ENCODE peak calls at places on chromosomes 13 and 19, in four cellular contexts. Z, W, B and J are unnamed samples.

GRCh38 chr19:51168571-51169282 is 26.6 kb downstream of the SIGLEC7 start:
- DNase-seq in Z (no peak), W (no peak), B (no peak), J (no peak)

GRCh38 chr19:45295873-45296272 is 26.8 kb downstream of the CKM start:
- DNase-seq in Z (no peak), W (no peak), B (no peak), J (no peak)

GRCh38 chr13:94061316-94061715 is 418.2 kb downstream of the DCT start:
- DNase-seq in Z (no peak), W (no peak), B (no peak), J (peak; percentile 68)

GRCh38 chr19:53813996-53814395 is 10.1 kb downstream of the NLRP12 start:
- DNase-seq in Z (no peak), W (no peak), B (no peak), J (no peak)

GRCh38 chr13:106373989-106374572 is 161.4 kb downstream of the EFNB2 start:
- DNase-seq in Z (no peak), W (no peak), B (no peak), J (no peak)

GRCh38 chr19:50829801-50830200 is 3.6 kb downstream of the KLK15 start:
- DNase-seq in Z (no peak), W (no peak), B (no peak), J (no peak)

GRCh38 chr19:41990028-41990427 is 4.0 kb downstream of the ATP1A3 start:
- DNase-seq in Z (no peak), W (no peak), B (no peak), J (no peak)

GRCh38 chr19:17931532-17932191 is 1.2 kb upstream of the CCDC124 start:
- DNase-seq in Z (no peak), W (no peak), B (no peak), J (no peak)

GRCh38 chr13:27942972-27943371 is 23.2 kb downstream of the PDX1 start:
- DNase-seq in Z (no peak), W (no peak), B (no peak), J (no peak)

GRCh38 chr13:106145997-106146864 is 389.2 kb downstream of the EFNB2 start:
- DNase-seq in Z (no peak), W (no peak), B (no peak), J (no peak)

GRCh38 chr13:24982333-24982999 is 113.5 kb upstream of the PABPC3 start:
- DNase-seq in Z (peak; percentile 78), W (no peak), B (no peak), J (no peak)

GRCh38 chr19:2616741-2617392 is 85.6 kb downstream of the GNG7 start:
- DNase-seq in Z (no peak), W (no peak), B (no peak), J (no peak)

GRCh38 chr19:47419789-47420188 is 462 bp upstream of the MEIS3 start:
- DNase-seq in Z (no peak), W (no peak), B (no peak), J (no peak)

GRCh38 chr13:36998624-36999041 is 507 bp downstream of the ALG5 start:
- DNase-seq in Z (peak; percentile 70), W (no peak), B (peak; percentile 6), J (no peak)

GRCh38 chr13:109704771-109705628 is 81.4 kb downstream of the IRS2 start:
- DNase-seq in Z (peak; percentile 71), W (no peak), B (peak; percentile 31), J (no peak)

GRCh38 chr13:80529734-80530133 is 188.8 kb upstream of the SPRY2 start:
- DNase-seq in Z (no peak), W (no peak), B (no peak), J (no peak)

GRCh38 chr19:442085-442484 is 18.7 kb downstream of the SHC2 start:
- DNase-seq in Z (no peak), W (no peak), B (no peak), J (no peak)

GRCh38 chr13:48431431-48431830 is 18.5 kb upstream of the LPAR6 start:
- DNase-seq in Z (no peak), W (no peak), B (no peak), J (no peak)

GRCh38 chr13:107669356-107669755 is 546.0 kb downstream of the LIG4 start:
- DNase-seq in Z (no peak), W (no peak), B (no peak), J (no peak)

GRCh38 chr13:67228909-67229308 is 1.2 kb downstream of the PCDH9 start:
- DNase-seq in Z (no peak), W (no peak), B (no peak), J (no peak)

GRCh38 chr19:10418281-10419199 is 1.8 kb upstream of the PDE4A start:
- DNase-seq in Z (no peak), W (no peak), B (peak; percentile 61), J (no peak)

GRCh38 chr13:100835695-100836094 is 161.1 kb upstream of the TMTC4 start:
- DNase-seq in Z (no peak), W (no peak), B (no peak), J (no peak)

GRCh38 chr19:28746486-28746885 is 466.5 kb downstream of the UQCRFS1 start:
- DNase-seq in Z (no peak), W (no peak), B (no peak), J (no peak)